ENCODE peak calls at places on chromosomes 4 and X, in eight cellular contexts. G is A549; I is NCI-H2171 treated with DMSO at 0.1 percent for 48 hours; L is AG08395; M is mesendoderm; S is brain microvascular endothelial cell; O is stimulated activated CD4-positive, alpha-beta T cell treated with anti-CD3 and anti-CD28 coated beads, TNF-alpha, amount 100 ng/mL, for 4 hours; C is nucleus accumbens. R is an unnamed sample.

GRCh38 chr4:86939123-86939522 is 4.3 kb downstream of the AFF1 start:
- DNase-seq in I (no peak), S (no peak), L (no peak), G (no peak), O (no peak), C (no peak), M (no peak), R (peak)

GRCh38 chr4:117429061-117429460 is 343.7 kb upstream of the TRAM1L1 start:
- DNase-seq in C (no peak), I (no peak), S (no peak), G (no peak), M (peak), L (no peak), O (no peak), R (no peak)

GRCh38 chrX:138711399-138712347 is at the start of gene FGF13:
- DNase-seq in C (peak), S (no peak), G (no peak), O (no peak), L (peak), I (no peak), M (peak), R (no peak)

GRCh38 chr4:4860803-4861591 is 1.5 kb downstream of the MSX1 start:
- DNase-seq in S (peak), L (peak), I (no peak), G (no peak), C (no peak), M (peak), O (no peak), R (peak)

GRCh38 chr4:86416081-86416480 is 56.2 kb upstream of the MAPK10 start:
- DNase-seq in I (no peak), C (no peak), O (no peak), L (no peak), S (peak), G (no peak), M (no peak), R (no peak)

GRCh38 chrX:132758778-132759177 is 199.7 kb downstream of the HS6ST2 start:
- DNase-seq in I (no peak), M (peak), C (no peak), O (no peak), L (no peak), G (no peak), S (no peak), R (no peak)

GRCh38 chr4:139950568-139950967 is 203.4 kb downstream of the MAML3 start:
- DNase-seq in O (no peak), L (peak), G (no peak), M (no peak), C (no peak), S (peak), I (no peak), R (no peak)

GRCh38 chrX:130287071-130287770 is 18.5 kb upstream of the ZNF280C start:
- DNase-seq in G (no peak), C (no peak), M (no peak), I (no peak), S (no peak), O (no peak), L (no peak), R (no peak)

GRCh38 chr4:5489260-5489659 is 219.1 kb downstream of the EVC2 start:
- DNase-seq in S (no peak), M (no peak), C (no peak), G (no peak), O (no peak), L (no peak), I (no peak), R (no peak)

GRCh38 chrX:139932901-139933796 is at the start of gene ATP11C:
- DNase-seq in I (peak), O (peak), M (peak), L (peak), C (peak), S (peak), G (peak), R (peak)

GRCh38 chr4:139728146-139728545 is 62.5 kb downstream of the MGST2 start:
- DNase-seq in O (no peak), M (no peak), L (no peak), S (no peak), G (no peak), I (no peak), C (no peak), R (no peak)

GRCh38 chrX:83845397-83845796 is 15.5 kb upstream of the CYLC1 start:
- DNase-seq in C (no peak), L (peak), O (no peak), S (peak), G (peak), M (peak), I (peak), R (peak)

GRCh38 chr4:142838781-142839180 is 7.3 kb downstream of the INPP4B start:
- DNase-seq in L (no peak), S (no peak), C (no peak), G (no peak), M (no peak), O (no peak), I (no peak), R (no peak)

GRCh38 chr4:136281307-136281706 is 1251.0 kb downstream of the PCDH18 start:
- DNase-seq in L (no peak), M (no peak), G (no peak), S (no peak), I (no peak), O (no peak), C (no peak), R (no peak)

GRCh38 chr4:52622564-52622963 is 36.5 kb downstream of the USP46 start:
- DNase-seq in I (no peak), G (no peak), O (no peak), S (no peak), L (no peak), C (no peak), M (no peak), R (no peak)

GRCh38 chr4:1364217-1364616 is 17.2 kb downstream of the UVSSA start:
- DNase-seq in S (no peak), I (no peak), C (no peak), O (no peak), M (no peak), L (no peak), G (no peak), R (no peak)

GRCh38 chr4:4845027-4845426 is 14.4 kb upstream of the MSX1 start:
- DNase-seq in G (no peak), M (no peak), C (no peak), O (no peak), I (no peak), L (no peak), S (no peak), R (no peak)

GRCh38 chr4:108181704-108182103 is 13.0 kb upstream of the LEF1 start:
- DNase-seq in C (no peak), I (no peak), L (no peak), O (no peak), M (no peak), S (no peak), G (no peak), R (no peak)

GRCh38 chr4:26048378-26048882 is 134.4 kb downstream of the SMIM20 start:
- DNase-seq in L (peak), I (no peak), M (no peak), O (no peak), S (peak), G (no peak), C (no peak), R (no peak)

GRCh38 chr4:34271479-34272355 is 1972.6 kb downstream of the ARAP2 start:
- DNase-seq in C (no peak), S (no peak), O (no peak), I (no peak), L (no peak), M (no peak), G (no peak), R (no peak)

GRCh38 chr4:71138007-71138600 is 144.7 kb downstream of the DCK start:
- DNase-seq in L (no peak), S (no peak), I (no peak), M (no peak), G (no peak), C (no peak), O (no peak), R (no peak)

GRCh38 chr4:2825184-2825506 is 18.5 kb upstream of the ADD1 start:
- DNase-seq in M (no peak), L (no peak), C (no peak), G (no peak), I (no peak), O (no peak), S (no peak), R (no peak)

GRCh38 chr4:186602978-186603377 is 47.6 kb upstream of the MTNR1A start:
- DNase-seq in L (no peak), M (no peak), C (no peak), S (no peak), O (no peak), I (no peak), G (no peak), R (no peak)

GRCh38 chrX:77347572-77347971 is 99.6 kb upstream of the FGF16 start:
- DNase-seq in M (peak), C (no peak), I (no peak), G (no peak), O (no peak), L (no peak), S (no peak), R (no peak)

GRCh38 chrX:108312938-108313337 is 125.3 kb downstream of the COL4A6 start:
- DNase-seq in G (peak), S (peak), C (no peak), I (peak), O (no peak), M (peak), L (peak), R (no peak)

GRCh38 chr4:180751009-180751408 is 1492.2 kb upstream of the TENM3 start:
- DNase-seq in G (no peak), L (no peak), M (no peak), O (no peak), I (no peak), S (peak), C (no peak), R (no peak)

GRCh38 chr4:156329779-156330178 is 376.1 kb upstream of the CTSO start:
- DNase-seq in I (no peak), O (no peak), L (peak), G (no peak), M (no peak), S (peak), C (no peak), R (no peak)

GRCh38 chrX:41518841-41519220 is 71.7 kb downstream of the NYX start:
- DNase-seq in O (no peak), L (no peak), S (no peak), I (no peak), C (no peak), G (no peak), M (no peak), R (no peak)